ENCODE peak calls at places on chromosomes 6 and 20, in eight cellular contexts. One of them, this sample, is unnamed.

GRCh38 chr6:11919771-11920440 is 92.2 kb upstream of the HIVEP1 start:
- DNase-seq in progenitor cell of endocrine pancreas: no peak
- DNase-seq in T-cell: no peak
- DNase-seq in foreskin melanocyte: no peak
- DNase-seq in RWPE1: no peak
- DNase-seq in right lobe of liver: no peak
- DNase-seq in endothelial cell of umbilical vein: no peak
- DNase-seq in HCEC 1CT: no peak
- DNase-seq in this sample: no peak

GRCh38 chr6:29834564-29835436 is 7.2 kb downstream of the HLA-G start:
- DNase-seq in progenitor cell of endocrine pancreas: peak
- DNase-seq in T-cell: peak
- DNase-seq in foreskin melanocyte: no peak
- DNase-seq in RWPE1: no peak
- DNase-seq in right lobe of liver: peak
- DNase-seq in endothelial cell of umbilical vein: peak
- DNase-seq in HCEC 1CT: no peak
- DNase-seq in this sample: peak

GRCh38 chr6:43679057-43679456 is 8.5 kb downstream of the MRPS18A start:
- DNase-seq in progenitor cell of endocrine pancreas: no peak
- DNase-seq in T-cell: no peak
- DNase-seq in foreskin melanocyte: no peak
- DNase-seq in RWPE1: no peak
- DNase-seq in right lobe of liver: no peak
- DNase-seq in endothelial cell of umbilical vein: no peak
- DNase-seq in HCEC 1CT: no peak
- DNase-seq in this sample: no peak

GRCh38 chr6:137845460-137845859 is 21.6 kb upstream of the TNFAIP3 start:
- DNase-seq in progenitor cell of endocrine pancreas: no peak
- DNase-seq in T-cell: no peak
- DNase-seq in foreskin melanocyte: no peak
- DNase-seq in RWPE1: no peak
- DNase-seq in right lobe of liver: no peak
- DNase-seq in endothelial cell of umbilical vein: no peak
- DNase-seq in HCEC 1CT: peak
- DNase-seq in this sample: no peak

GRCh38 chr20:33431797-33432381 is 11.7 kb downstream of the SNTA1 start:
- DNase-seq in progenitor cell of endocrine pancreas: no peak
- DNase-seq in T-cell: no peak
- DNase-seq in foreskin melanocyte: no peak
- DNase-seq in RWPE1: no peak
- DNase-seq in right lobe of liver: no peak
- DNase-seq in endothelial cell of umbilical vein: no peak
- DNase-seq in HCEC 1CT: no peak
- DNase-seq in this sample: no peak

GRCh38 chr6:16868968-16869367 is 107.7 kb upstream of the ATXN1 start:
- DNase-seq in progenitor cell of endocrine pancreas: no peak
- DNase-seq in T-cell: no peak
- DNase-seq in foreskin melanocyte: no peak
- DNase-seq in RWPE1: no peak
- DNase-seq in right lobe of liver: no peak
- DNase-seq in endothelial cell of umbilical vein: no peak
- DNase-seq in HCEC 1CT: no peak
- DNase-seq in this sample: no peak

GRCh38 chr6:155974359-155974758 is 518.7 kb upstream of the NOX3 start:
- DNase-seq in progenitor cell of endocrine pancreas: no peak
- DNase-seq in T-cell: no peak
- DNase-seq in foreskin melanocyte: no peak
- DNase-seq in RWPE1: no peak
- DNase-seq in right lobe of liver: no peak
- DNase-seq in endothelial cell of umbilical vein: no peak
- DNase-seq in HCEC 1CT: no peak
- DNase-seq in this sample: no peak

GRCh38 chr6:30689985-30690384 is 799 bp downstream of the NRM start:
- DNase-seq in progenitor cell of endocrine pancreas: no peak
- DNase-seq in T-cell: no peak
- DNase-seq in foreskin melanocyte: no peak
- DNase-seq in RWPE1: no peak
- DNase-seq in right lobe of liver: no peak
- DNase-seq in endothelial cell of umbilical vein: no peak
- DNase-seq in HCEC 1CT: no peak
- DNase-seq in this sample: no peak

GRCh38 chr6:130872250-130873095 is 45.3 kb downstream of the SMLR1 start:
- DNase-seq in progenitor cell of endocrine pancreas: peak
- DNase-seq in T-cell: peak
- DNase-seq in foreskin melanocyte: peak
- DNase-seq in RWPE1: peak
- DNase-seq in right lobe of liver: peak
- DNase-seq in endothelial cell of umbilical vein: peak
- DNase-seq in HCEC 1CT: peak
- DNase-seq in this sample: peak

GRCh38 chr20:57966609-57967008 is 256.8 kb upstream of the PMEPA1 start:
- DNase-seq in progenitor cell of endocrine pancreas: no peak
- DNase-seq in T-cell: no peak
- DNase-seq in foreskin melanocyte: no peak
- DNase-seq in RWPE1: no peak
- DNase-seq in right lobe of liver: no peak
- DNase-seq in endothelial cell of umbilical vein: no peak
- DNase-seq in HCEC 1CT: no peak
- DNase-seq in this sample: no peak

GRCh38 chr6:72560721-72561593 is 60.9 kb upstream of the KCNQ5 start:
- DNase-seq in progenitor cell of endocrine pancreas: no peak
- DNase-seq in T-cell: no peak
- DNase-seq in foreskin melanocyte: no peak
- DNase-seq in RWPE1: no peak
- DNase-seq in right lobe of liver: no peak
- DNase-seq in endothelial cell of umbilical vein: no peak
- DNase-seq in HCEC 1CT: peak
- DNase-seq in this sample: no peak

GRCh38 chr6:42224222-42225042 is 6.8 kb upstream of the MRPS10 start:
- DNase-seq in progenitor cell of endocrine pancreas: no peak
- DNase-seq in T-cell: no peak
- DNase-seq in foreskin melanocyte: no peak
- DNase-seq in RWPE1: peak
- DNase-seq in right lobe of liver: no peak
- DNase-seq in endothelial cell of umbilical vein: peak
- DNase-seq in HCEC 1CT: peak
- DNase-seq in this sample: no peak

GRCh38 chr6:34723203-34723602 is 26.6 kb upstream of the ILRUN start:
- DNase-seq in progenitor cell of endocrine pancreas: no peak
- DNase-seq in T-cell: no peak
- DNase-seq in foreskin melanocyte: no peak
- DNase-seq in RWPE1: no peak
- DNase-seq in right lobe of liver: no peak
- DNase-seq in endothelial cell of umbilical vein: no peak
- DNase-seq in HCEC 1CT: peak
- DNase-seq in this sample: no peak

GRCh38 chr20:11247943-11248475 is 574.2 kb upstream of the JAG1 start:
- DNase-seq in progenitor cell of endocrine pancreas: no peak
- DNase-seq in T-cell: no peak
- DNase-seq in foreskin melanocyte: no peak
- DNase-seq in RWPE1: no peak
- DNase-seq in right lobe of liver: no peak
- DNase-seq in endothelial cell of umbilical vein: no peak
- DNase-seq in HCEC 1CT: no peak
- DNase-seq in this sample: no peak

GRCh38 chr6:105272783-105273182 is 93.0 kb upstream of the POPDC3 start:
- DNase-seq in progenitor cell of endocrine pancreas: no peak
- DNase-seq in T-cell: no peak
- DNase-seq in foreskin melanocyte: no peak
- DNase-seq in RWPE1: no peak
- DNase-seq in right lobe of liver: no peak
- DNase-seq in endothelial cell of umbilical vein: peak
- DNase-seq in HCEC 1CT: peak
- DNase-seq in this sample: peak

GRCh38 chr6:106609699-106610098 is 19.6 kb downstream of the RTN4IP1 start:
- DNase-seq in progenitor cell of endocrine pancreas: no peak
- DNase-seq in T-cell: no peak
- DNase-seq in foreskin melanocyte: no peak
- DNase-seq in RWPE1: no peak
- DNase-seq in right lobe of liver: no peak
- DNase-seq in endothelial cell of umbilical vein: no peak
- DNase-seq in HCEC 1CT: no peak
- DNase-seq in this sample: peak

GRCh38 chr20:47596003-47596571 is 94.4 kb downstream of the NCOA3 start:
- DNase-seq in progenitor cell of endocrine pancreas: no peak
- DNase-seq in T-cell: no peak
- DNase-seq in foreskin melanocyte: no peak
- DNase-seq in RWPE1: no peak
- DNase-seq in right lobe of liver: no peak
- DNase-seq in endothelial cell of umbilical vein: no peak
- DNase-seq in HCEC 1CT: no peak
- DNase-seq in this sample: no peak

GRCh38 chr6:4671587-4672115 is 104.6 kb upstream of the CDYL start:
- DNase-seq in progenitor cell of endocrine pancreas: no peak
- DNase-seq in T-cell: no peak
- DNase-seq in foreskin melanocyte: no peak
- DNase-seq in RWPE1: no peak
- DNase-seq in right lobe of liver: no peak
- DNase-seq in endothelial cell of umbilical vein: no peak
- DNase-seq in HCEC 1CT: no peak
- DNase-seq in this sample: no peak

GRCh38 chr6:31572041-31572911 is at the start of gene LTA:
- DNase-seq in progenitor cell of endocrine pancreas: no peak
- DNase-seq in T-cell: peak
- DNase-seq in foreskin melanocyte: no peak
- DNase-seq in RWPE1: no peak
- DNase-seq in right lobe of liver: no peak
- DNase-seq in endothelial cell of umbilical vein: no peak
- DNase-seq in HCEC 1CT: no peak
- DNase-seq in this sample: no peak

GRCh38 chr6:111260570-111261298 is 173.4 kb downstream of the SLC16A10 start:
- DNase-seq in progenitor cell of endocrine pancreas: no peak
- DNase-seq in T-cell: no peak
- DNase-seq in foreskin melanocyte: no peak
- DNase-seq in RWPE1: peak
- DNase-seq in right lobe of liver: no peak
- DNase-seq in endothelial cell of umbilical vein: no peak
- DNase-seq in HCEC 1CT: no peak
- DNase-seq in this sample: no peak

GRCh38 chr20:31606928-31607639 is 2.0 kb downstream of the ID1 start:
- DNase-seq in progenitor cell of endocrine pancreas: no peak
- DNase-seq in T-cell: no peak
- DNase-seq in foreskin melanocyte: no peak
- DNase-seq in RWPE1: peak
- DNase-seq in right lobe of liver: peak
- DNase-seq in endothelial cell of umbilical vein: peak
- DNase-seq in HCEC 1CT: peak
- DNase-seq in this sample: peak

GRCh38 chr6:48744948-48745347 is 634.0 kb upstream of the PTCHD4 start:
- DNase-seq in progenitor cell of endocrine pancreas: no peak
- DNase-seq in T-cell: no peak
- DNase-seq in foreskin melanocyte: no peak
- DNase-seq in RWPE1: peak
- DNase-seq in right lobe of liver: no peak
- DNase-seq in endothelial cell of umbilical vein: no peak
- DNase-seq in HCEC 1CT: peak
- DNase-seq in this sample: no peak

GRCh38 chr6:47404436-47404835 is 73.2 kb upstream of the CD2AP start:
- DNase-seq in progenitor cell of endocrine pancreas: no peak
- DNase-seq in T-cell: no peak
- DNase-seq in foreskin melanocyte: no peak
- DNase-seq in RWPE1: no peak
- DNase-seq in right lobe of liver: no peak
- DNase-seq in endothelial cell of umbilical vein: no peak
- DNase-seq in HCEC 1CT: no peak
- DNase-seq in this sample: no peak

GRCh38 chr20:61949714-61950630 is 115.7 kb downstream of the TAF4 start:
- DNase-seq in progenitor cell of endocrine pancreas: no peak
- DNase-seq in T-cell: no peak
- DNase-seq in foreskin melanocyte: no peak
- DNase-seq in RWPE1: no peak
- DNase-seq in right lobe of liver: no peak
- DNase-seq in endothelial cell of umbilical vein: no peak
- DNase-seq in HCEC 1CT: no peak
- DNase-seq in this sample: no peak

GRCh38 chr6:117938324-117938995 is 31.4 kb downstream of the SLC35F1 start:
- DNase-seq in progenitor cell of endocrine pancreas: no peak
- DNase-seq in T-cell: no peak
- DNase-seq in foreskin melanocyte: no peak
- DNase-seq in RWPE1: no peak
- DNase-seq in right lobe of liver: no peak
- DNase-seq in endothelial cell of umbilical vein: no peak
- DNase-seq in HCEC 1CT: no peak
- DNase-seq in this sample: no peak

GRCh38 chr20:25544316-25544715 is 41.0 kb downstream of the NINL start:
- DNase-seq in progenitor cell of endocrine pancreas: no peak
- DNase-seq in T-cell: no peak
- DNase-seq in foreskin melanocyte: no peak
- DNase-seq in RWPE1: no peak
- DNase-seq in right lobe of liver: no peak
- DNase-seq in endothelial cell of umbilical vein: no peak
- DNase-seq in HCEC 1CT: no peak
- DNase-seq in this sample: no peak

GRCh38 chr20:63641792-63642517 is 11.3 kb downstream of the STMN3 start:
- DNase-seq in progenitor cell of endocrine pancreas: peak
- DNase-seq in T-cell: peak
- DNase-seq in foreskin melanocyte: no peak
- DNase-seq in RWPE1: peak
- DNase-seq in right lobe of liver: peak
- DNase-seq in endothelial cell of umbilical vein: peak
- DNase-seq in HCEC 1CT: peak
- DNase-seq in this sample: peak

This sample was measured in lung microvascular endothelial cell.